ENCODE peak calls at places on chromosomes 6 and 20, in nine cellular contexts. I, B, N, U, Q, D, T, L and O are unnamed samples.

GRCh38 chr20:14928083-14928482 is 590.7 kb upstream of the FLRT3 start:
- DNase-seq in D (no peak), N (peak; percentile 44), L (no peak), T (no peak), Q (no peak), I (no peak), U (no peak), B (peak; percentile 86), O (no peak)

GRCh38 chr6:117352466-117353081 is 73.2 kb downstream of the ROS1 start:
- DNase-seq in T (no peak), N (peak; percentile 24), Q (peak; percentile 24), D (no peak), B (no peak), I (no peak), U (no peak), L (no peak), O (no peak)

GRCh38 chr6:14975124-14975815 is 270.6 kb upstream of the JARID2 start:
- DNase-seq in D (no peak), L (no peak), Q (no peak), N (no peak), U (no peak), I (no peak), B (no peak), T (no peak), O (no peak)

GRCh38 chr6:117506180-117506835 is 23.8 kb downstream of the DCBLD1 start:
- DNase-seq in B (no peak), N (peak; percentile 36), T (no peak), U (no peak), I (no peak), L (no peak), Q (no peak), D (no peak), O (no peak)

GRCh38 chr6:69138893-69139494 is 503.9 kb downstream of the ADGRB3 start:
- DNase-seq in I (no peak), T (no peak), B (no peak), Q (no peak), L (no peak), N (peak; percentile 13), D (no peak), U (no peak), O (no peak)

GRCh38 chr6:92122746-92123145 is 1296.6 kb downstream of the EPHA7 start:
- DNase-seq in D (no peak), L (no peak), B (peak; percentile 53), N (no peak), Q (no peak), T (no peak), I (no peak), U (no peak), O (no peak)

GRCh38 chr6:10555625-10556309 is 34.6 kb downstream of the GCNT2 start:
- DNase-seq in L (peak; percentile 59), N (peak; percentile 55), Q (no peak), T (no peak), I (peak; percentile 83), B (peak; percentile 95), D (no peak), U (peak; percentile 38), O (peak; percentile 83)

GRCh38 chr6:28996844-28997502 is 8.1 kb downstream of the ZNF311 start:
- DNase-seq in B (no peak), U (no peak), N (no peak), I (no peak), D (no peak), L (no peak), T (no peak), Q (no peak), O (no peak)

GRCh38 chr20:62623488-62624324 is 18.6 kb upstream of the SLCO4A1 start:
- DNase-seq in T (peak; percentile 93), D (peak; percentile 64), L (peak; percentile 99), Q (peak; percentile 73), U (peak; percentile 96), I (peak; percentile 85), N (peak; percentile 96), B (peak; percentile 21), O (peak; percentile 97)

GRCh38 chr6:53679446-53679933 is 13.9 kb upstream of the KLHL31 start:
- DNase-seq in I (no peak), B (no peak), L (no peak), U (no peak), D (no peak), T (no peak), Q (peak; percentile 60), N (peak; percentile 45), O (no peak)

GRCh38 chr20:23237166-23237565 is 113.4 kb upstream of the NXT1 start:
- DNase-seq in I (no peak), L (no peak), D (no peak), T (no peak), B (no peak), N (no peak), U (no peak), Q (no peak), O (no peak)

GRCh38 chr20:59571591-59572314 is 32.6 kb upstream of the PHACTR3 start:
- DNase-seq in D (peak; percentile 16), B (peak; percentile 2), L (peak; percentile 67), N (peak; percentile 23), Q (peak; percentile 12), I (peak; percentile 85), T (peak; percentile 83), U (peak; percentile 37), O (peak; percentile 71)

GRCh38 chr20:11922561-11922960 is 4.9 kb downstream of the BTBD3 start:
- DNase-seq in L (no peak), T (no peak), I (no peak), U (no peak), B (no peak), N (no peak), D (no peak), Q (no peak), O (peak; percentile 56)

GRCh38 chr6:105488521-105489212 is 85.8 kb upstream of the PREP start:
- DNase-seq in N (no peak), Q (no peak), U (no peak), D (no peak), B (no peak), T (no peak), L (no peak), I (no peak), O (no peak)

GRCh38 chr20:17210983-17211382 is 15.9 kb upstream of the PCSK2 start:
- DNase-seq in L (no peak), D (no peak), I (no peak), B (no peak), N (peak; percentile 44), U (no peak), Q (no peak), T (no peak), O (no peak)

GRCh38 chr6:46677314-46677654 is 10.4 kb upstream of the TDRD6 start:
- DNase-seq in L (no peak), D (no peak), U (no peak), Q (no peak), T (no peak), N (no peak), I (no peak), B (no peak), O (no peak)

GRCh38 chr6:21278078-21278790 is 315.3 kb upstream of the SOX4 start:
- DNase-seq in B (no peak), Q (no peak), U (no peak), T (no peak), L (no peak), D (no peak), N (no peak), I (no peak), O (peak; percentile 48)